ENCODE peak calls at places on chromosomes 11 and 22, in six cellular contexts. P is tibial nerve, Q is GM23338, V is OCI-LY7, L is HL-60, F is A549. T is an unnamed sample.
A peak's percentile ranks its signal among the peaks of the same experiment; 100 is the strongest.

GRCh38 chr22:43948836-43949235 is 6.4 kb upstream of the SAMM50 start:
- DNase-seq in P (no peak), Q (no peak), V (no peak), L (no peak), F (no peak), T (no peak)

GRCh38 chr11:848988-849824 is 6.6 kb downstream of the TSPAN4 start:
- DNase-seq in P (no peak), Q (peak; percentile 84), V (peak; percentile 47), L (no peak), F (no peak), T (no peak)

GRCh38 chr11:68690671-68691401 is 6.5 kb downstream of the GAL start:
- DNase-seq in P (no peak), Q (no peak), V (no peak), L (no peak), F (no peak), T (no peak)

GRCh38 chr11:115389790-115390189 is 114.4 kb downstream of the CADM1 start:
- DNase-seq in P (no peak), Q (no peak), V (no peak), L (no peak), F (no peak), T (no peak)

GRCh38 chr11:63262562-63262961 is 19.2 kb upstream of the SLC22A25 start:
- DNase-seq in P (no peak), Q (no peak), V (no peak), L (no peak), F (no peak), T (no peak)

GRCh38 chr22:25120093-25120561 is 79.5 kb upstream of the CRYBB3 start:
- DNase-seq in P (no peak), Q (peak; percentile 59), V (no peak), L (no peak), F (no peak), T (no peak)

GRCh38 chr11:130322126-130322525 is 7.4 kb upstream of the ZBTB44 start:
- DNase-seq in P (no peak), Q (no peak), V (no peak), L (no peak), F (no peak), T (no peak)

GRCh38 chr11:125262825-125263218 is 98.3 kb downstream of the PKNOX2 start:
- DNase-seq in P (peak; percentile 19), Q (no peak), V (no peak), L (no peak), F (no peak), T (peak; percentile 30)

GRCh38 chr11:64827451-64827839 is 17.0 kb downstream of the CDC42BPG start:
- DNase-seq in P (no peak), Q (no peak), V (no peak), L (no peak), F (no peak), T (no peak)

GRCh38 chr11:118003021-118003423 is 16.8 kb downstream of the IL10RA start:
- DNase-seq in P (no peak), Q (no peak), V (peak; percentile 28), L (no peak), F (no peak), T (no peak)

GRCh38 chr11:77215106-77215505 is 86.4 kb downstream of the GDPD4 start:
- DNase-seq in P (no peak), Q (no peak), V (no peak), L (no peak), F (no peak), T (no peak)

GRCh38 chr11:69411257-69411924 is 70.1 kb upstream of the LINC01488 start:
- DNase-seq in P (no peak), Q (no peak), V (no peak), L (no peak), F (no peak), T (no peak)

GRCh38 chr11:14764899-14765527 is 121.4 kb downstream of the PDE3B start:
- DNase-seq in P (no peak), Q (no peak), V (no peak), L (peak; percentile 51), F (no peak), T (no peak)

GRCh38 chr22:39990688-39991087 is 4.1 kb upstream of the FAM83F start:
- DNase-seq in P (no peak), Q (no peak), V (no peak), L (no peak), F (no peak), T (no peak)

GRCh38 chr11:74008373-74009229 is at the start of gene UCP3:
- DNase-seq in P (no peak), Q (no peak), V (no peak), L (no peak), F (no peak), T (peak; percentile 35)

GRCh38 chr11:45089845-45090499 is 56.5 kb upstream of the PRDM11 start:
- DNase-seq in P (no peak), Q (peak; percentile 79), V (peak; percentile 37), L (peak; percentile 22), F (no peak), T (peak; percentile 72)

GRCh38 chr11:68564261-68564660 is 103.7 kb downstream of the PPP6R3 start:
- DNase-seq in P (no peak), Q (no peak), V (no peak), L (no peak), F (no peak), T (no peak)

GRCh38 chr11:125170406-125171031 is 6.0 kb downstream of the PKNOX2 start:
- DNase-seq in P (peak; percentile 47), Q (peak; percentile 54), V (no peak), L (no peak), F (no peak), T (peak; percentile 97)

GRCh38 chr11:24324211-24324610 is 172.6 kb upstream of the LUZP2 start:
- DNase-seq in P (no peak), Q (peak; percentile 4), V (no peak), L (no peak), F (no peak), T (no peak)

GRCh38 chr11:128903248-128904041 is 12.3 kb downstream of the KCNJ5 start:
- DNase-seq in P (no peak), Q (peak; percentile 79), V (no peak), L (no peak), F (no peak), T (no peak)

DNA sequence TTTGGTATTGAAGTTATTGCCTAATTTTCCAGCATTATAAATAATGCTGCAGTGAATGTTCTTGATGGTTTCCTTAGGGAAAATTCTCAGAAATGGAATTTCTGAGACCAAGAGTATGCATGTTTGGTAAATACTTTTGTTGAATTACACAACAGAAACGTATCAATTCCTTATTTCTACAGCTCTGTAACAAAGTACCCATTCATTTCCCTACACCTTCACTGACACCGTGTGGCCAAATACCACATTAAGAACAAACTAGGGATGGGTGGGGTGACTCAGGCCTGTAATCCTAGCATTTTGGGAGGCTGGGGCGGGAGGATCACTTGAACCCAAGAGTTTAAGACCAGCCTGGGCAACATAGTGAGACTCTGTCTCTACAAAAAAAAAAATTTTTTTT is 21.8 kb downstream of the MCAM start:
- DNase-seq in P (no peak), Q (no peak), V (peak; percentile 26), L (no peak), F (no peak), T (no peak)
- TF ChIP-seq CTCF in P (no peak), Q (peak; percentile 38), V (peak; percentile 63), L (no peak), F (no peak), T (no peak)

DNA sequence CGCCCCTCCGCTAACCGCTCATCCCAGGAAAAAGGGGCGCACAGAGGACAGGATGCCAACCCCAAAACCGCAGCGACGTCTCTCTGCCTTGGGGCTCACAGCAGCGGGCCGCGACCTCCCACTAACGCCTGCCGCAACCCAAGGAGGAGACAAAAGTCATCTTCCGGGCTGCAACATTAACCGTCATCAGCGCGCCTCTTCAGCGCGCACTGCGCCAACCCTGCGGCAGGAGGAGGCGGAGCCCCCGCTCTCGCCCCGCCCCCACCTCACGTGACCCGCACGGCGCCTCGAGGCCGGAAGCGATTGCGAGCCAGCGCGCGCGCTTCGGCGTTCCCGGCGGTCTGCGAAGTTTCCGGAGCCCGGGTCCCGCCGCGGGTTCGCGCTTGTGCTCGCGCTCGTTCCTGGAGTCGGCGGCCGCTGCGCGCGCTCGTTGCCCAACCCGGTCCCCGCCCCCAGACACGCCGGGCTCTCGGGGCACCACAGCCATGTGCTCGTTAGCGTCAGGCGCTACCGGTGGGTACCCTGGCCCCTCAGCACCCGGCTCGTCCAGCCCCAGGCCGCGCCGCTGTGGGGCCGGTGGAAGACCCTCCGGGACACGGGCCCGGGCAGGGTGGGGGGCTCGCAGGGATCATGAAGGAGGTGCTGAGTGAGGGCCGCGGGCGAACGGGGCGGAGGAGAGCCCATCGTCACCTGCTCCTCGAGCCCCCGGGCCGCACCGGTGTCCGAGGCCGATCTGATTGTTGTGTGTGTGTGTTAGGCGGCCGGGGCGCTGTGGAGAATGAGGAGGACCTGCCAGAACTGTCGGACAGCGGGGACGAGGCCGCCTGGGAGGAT is at the start of gene PRMT3:
- DNase-seq in P (peak; percentile 88), Q (peak; percentile 97), V (peak; percentile 96), L (peak; percentile 94), F (peak; percentile 92), T (peak; percentile 98)
- H3K27ac ChIP-seq in P (peak within 1 kb of the TSS; percentile 95), Q (peak within 1 kb of the TSS; percentile 97), V (peak within 1 kb of the TSS; percentile 75), L (peak within 1 kb of the TSS; percentile 94), F (peak within 1 kb of the TSS; percentile 96), T (peak within 1 kb of the TSS; percentile 82)

DNA sequence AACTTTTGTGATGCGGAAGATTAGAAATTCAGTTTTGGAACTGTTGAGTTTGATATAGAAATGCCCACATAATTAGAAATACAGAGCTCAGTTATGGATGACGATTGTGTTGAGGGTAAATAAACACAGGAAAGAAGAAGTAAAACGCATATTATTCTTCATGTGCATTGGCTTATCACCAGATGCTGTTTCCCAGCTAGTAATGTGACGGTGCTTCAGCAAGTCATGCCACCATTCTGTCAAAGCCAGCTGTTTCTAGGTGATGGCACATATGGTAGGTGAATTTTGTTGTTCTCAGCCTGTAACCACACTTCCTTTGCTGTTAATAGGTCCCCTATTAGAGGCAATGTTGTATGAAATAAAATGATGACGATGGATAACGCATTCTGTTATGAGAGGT is 68.9 kb downstream of the C11orf65 start:
- DNase-seq in P (no peak), Q (no peak), V (no peak), L (no peak), F (no peak), T (no peak)
- TF ChIP-seq CTCF in P (no peak), Q (no peak), V (no peak), L (no peak), F (no peak), T (no peak)

GRCh38 chr22:19524170-19525115 is at the start of gene CLDN5:
- DNase-seq in P (no peak), Q (peak; percentile 82), V (no peak), L (no peak), F (no peak), T (peak; percentile 36)

GRCh38 chr22:19525666-19526065 is 1.5 kb upstream of the CLDN5 start:
- DNase-seq in P (no peak), Q (no peak), V (no peak), L (no peak), F (no peak), T (no peak)

GRCh38 chr22:19526702-19527111 is 2.5 kb upstream of the CLDN5 start:
- DNase-seq in P (no peak), Q (no peak), V (no peak), L (no peak), F (no peak), T (no peak)

GRCh38 chr22:19526076-19526701 is 2.0 kb upstream of the CLDN5 start:
- DNase-seq in P (no peak), Q (no peak), V (no peak), L (no peak), F (no peak), T (no peak)

DNA sequence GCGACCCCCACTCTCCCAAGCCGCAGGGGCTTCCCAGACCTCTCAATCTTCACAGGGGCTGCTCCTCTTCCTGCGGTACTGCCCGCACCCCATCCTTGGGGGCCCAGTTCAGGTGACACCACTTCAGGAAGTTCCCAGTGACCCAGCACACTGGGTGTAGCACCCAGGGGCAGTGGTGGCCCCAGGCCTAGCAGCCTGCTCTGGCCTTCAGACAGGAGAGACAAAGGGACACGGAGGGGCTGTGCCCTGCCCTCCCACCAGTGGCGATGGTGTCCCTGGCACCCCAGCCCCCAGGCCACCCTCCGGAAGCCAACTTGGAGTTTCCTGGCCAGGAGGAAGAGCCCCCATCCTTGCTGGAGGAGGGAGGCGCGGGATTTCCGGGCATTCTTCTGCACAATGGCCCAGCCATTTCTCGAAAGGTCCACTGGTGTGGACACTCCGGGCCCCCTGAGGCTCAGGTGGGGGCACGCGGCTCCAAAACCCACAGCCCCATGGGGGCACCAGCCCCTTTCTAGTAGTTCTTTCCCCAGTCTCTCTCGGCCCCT is 978 bp upstream of the CLDN5 start:
- DNase-seq in P (no peak), Q (no peak), V (no peak), L (no peak), F (no peak), T (no peak)
- H3K27ac ChIP-seq in P (no peak overlapping the region), Q (no peak overlapping the region), V (no peak overlapping the region), L (no peak overlapping the region), F (no peak overlapping the region), T (no peak overlapping the region)